ENCODE peak calls at places on chromosomes 13 and 19, in four cellular contexts. R is AG04450; Z is activated T-helper 9 cell treated with anti-CD3 and anti-CD28 coated beads, Interleukin-2, amount 50 U/mL, for 16 hours; P is HEK293T. F is an unnamed sample.

GRCh38 chr13:77430377-77430951 is 103.6 kb upstream of the MYCBP2 start:
- DNase-seq in R (no peak), P (no peak), Z (no peak), F (no peak)

GRCh38 chr19:44816301-44816700 is 7.4 kb downstream of the BCAM start:
- DNase-seq in R (no peak), Z (no peak), P (no peak), F (no peak)

GRCh38 chr19:43752287-43752875 is 2.4 kb downstream of the SMG9 start:
- DNase-seq in R (no peak), Z (no peak), P (no peak), F (no peak)

GRCh38 chr19:35720163-35720524 is 2.3 kb downstream of the KMT2B start:
- DNase-seq in Z (no peak), P (no peak), R (no peak), F (no peak)

GRCh38 chr19:48397636-48398328 is 4.3 kb downstream of the GRIN2D start:
- DNase-seq in R (no peak), P (no peak), Z (no peak), F (no peak)

GRCh38 chr19:42229855-42230331 is 9.8 kb downstream of the ZNF526 start:
- DNase-seq in R (no peak), Z (no peak), P (no peak), F (no peak)

GRCh38 chr13:111950697-111951096 is 116.3 kb upstream of the SOX1 start:
- DNase-seq in Z (no peak), R (no peak), P (no peak), F (no peak)

GRCh38 chr13:44868397-44868796 is 120.9 kb downstream of the NUFIP1 start:
- DNase-seq in R (no peak), Z (no peak), P (no peak), F (no peak)

GRCh38 chr19:3687393-3687773 is 12.9 kb downstream of the PIP5K1C start:
- DNase-seq in R (no peak), P (no peak), Z (no peak), F (no peak)

GRCh38 chr19:39590265-39590664 is 12.1 kb upstream of the LGALS13 start:
- DNase-seq in Z (no peak), R (no peak), P (no peak), F (no peak)

GRCh38 chr19:51440846-51441409 is 17.3 kb downstream of the SIGLEC8 start:
- DNase-seq in R (no peak), Z (peak; percentile 51), P (no peak), F (peak; percentile 58)

GRCh38 chr13:49585220-49586157 is at the start of gene RCBTB1:
- DNase-seq in P (peak; percentile 94), R (no peak), Z (peak; percentile 64), F (peak; percentile 46)

GRCh38 chr19:18782559-18783225 is 8.4 kb downstream of the COMP start:
- DNase-seq in Z (no peak), R (no peak), P (no peak), F (no peak)

GRCh38 chr13:110396913-110397379 is 89.9 kb downstream of the COL4A2 start:
- DNase-seq in P (no peak), Z (no peak), R (peak; percentile 100), F (no peak)

GRCh38 chr13:101390461-101390860 is 25.8 kb downstream of the NALCN start:
- DNase-seq in R (no peak), P (no peak), Z (no peak), F (no peak)